ENCODE peak calls at places on chromosomes 3 and 15, in nine cellular contexts. A is lower leg skin; C is activated CD8-positive, alpha-beta memory T cell treated with anti-CD3 and anti-CD28 coated beads for 24 hours; I is body of pancreas; O is HS-5; R is activated naive CD4-positive, alpha-beta T cell treated with anti-CD3 and anti-CD28 coated beads for 36 hours; F is CD4-positive, CD25-positive, alpha-beta regulatory T cell; P is pulmonary artery endothelial cell; D is occipital lobe. K is an unnamed sample.

GRCh38 chr15:78880828-78881227 is 8.1 kb downstream of the MORF4L1 start:
- DNase-seq in A (no peak), C (no peak), I (no peak), O (no peak), R (no peak), F (no peak), P (no peak), D (no peak), K (no peak)

GRCh38 chr3:182793663-182794454 is 555 bp downstream of the ATP11B start:
- DNase-seq in A (peak; percentile 25), C (peak; percentile 81), I (peak; percentile 45), O (no peak), R (peak; percentile 56), F (peak; percentile 78), P (no peak), D (peak; percentile 21), K (no peak)

GRCh38 chr15:82081904-82082810 is 36.3 kb upstream of the MEX3B start:
- DNase-seq in A (no peak), C (no peak), I (no peak), O (peak; percentile 41), R (no peak), F (no peak), P (no peak), D (no peak), K (no peak)

GRCh38 chr3:51968175-51968681 is 974 bp upstream of the PCBP4 start:
- DNase-seq in A (no peak), C (no peak), I (no peak), O (no peak), R (no peak), F (no peak), P (no peak), D (no peak), K (no peak)

GRCh38 chr3:37540786-37541185 is 320.9 kb upstream of the CTDSPL start:
- DNase-seq in A (no peak), C (no peak), I (no peak), O (no peak), R (no peak), F (no peak), P (no peak), D (no peak), K (no peak)

GRCh38 chr3:19885468-19885867 is 48.5 kb downstream of the EFHB start:
- DNase-seq in A (no peak), C (no peak), I (no peak), O (no peak), R (no peak), F (peak; percentile 58), P (peak; percentile 4), D (no peak), K (no peak)

GRCh38 chr3:10173926-10174435 is 9.3 kb downstream of the IRAK2 start:
- DNase-seq in A (peak; percentile 74), C (no peak), I (peak; percentile 25), O (peak; percentile 80), R (no peak), F (no peak), P (peak; percentile 96), D (peak; percentile 44), K (peak; percentile 70)

GRCh38 chr15:68186671-68187397 is 18.3 kb downstream of the CALML4 start:
- DNase-seq in A (no peak), C (no peak), I (no peak), O (no peak), R (no peak), F (no peak), P (no peak), D (no peak), K (peak; percentile 21)

GRCh38 chr15:65189102-65189740 is 4.1 kb upstream of the CLPX start:
- DNase-seq in A (no peak), C (no peak), I (no peak), O (no peak), R (peak; percentile 50), F (peak; percentile 41), P (no peak), D (no peak), K (no peak)

GRCh38 chr3:72234394-72234793 is 449.4 kb upstream of the PROK2 start:
- DNase-seq in A (no peak), C (no peak), I (no peak), O (peak; percentile 43), R (no peak), F (no peak), P (no peak), D (no peak), K (no peak)

GRCh38 chr3:120791958-120792357 is 49.4 kb downstream of the GTF2E1 start:
- DNase-seq in A (no peak), C (no peak), I (no peak), O (peak; percentile 83), R (no peak), F (no peak), P (peak; percentile 51), D (no peak), K (no peak)

GRCh38 chr3:28595364-28595763 is 246.7 kb upstream of the AZI2 start:
- DNase-seq in A (no peak), C (no peak), I (no peak), O (no peak), R (no peak), F (no peak), P (no peak), D (no peak), K (no peak)

GRCh38 chr3:194631696-194632095 is 1.5 kb downstream of the TMEM44 start:
- DNase-seq in A (no peak), C (no peak), I (no peak), O (no peak), R (no peak), F (no peak), P (no peak), D (no peak), K (no peak)

GRCh38 chr3:52136513-52136912 is 17.7 kb downstream of the POC1A start:
- DNase-seq in A (peak; percentile 69), C (no peak), I (no peak), O (no peak), R (no peak), F (no peak), P (no peak), D (no peak), K (no peak)

GRCh38 chr3:8529738-8530525 is 28.3 kb downstream of the LMCD1 start:
- DNase-seq in A (no peak), C (no peak), I (no peak), O (no peak), R (no peak), F (no peak), P (no peak), D (no peak), K (no peak)

GRCh38 chr15:69634860-69635259 is 182.2 kb downstream of the RPLP1 start:
- DNase-seq in A (no peak), C (no peak), I (no peak), O (no peak), R (no peak), F (no peak), P (no peak), D (no peak), K (no peak)

GRCh38 chr3:129197341-129197740 is 13.6 kb upstream of the CNBP start:
- DNase-seq in A (peak; percentile 37), C (no peak), I (no peak), O (no peak), R (no peak), F (no peak), P (no peak), D (no peak), K (no peak)

GRCh38 chr15:61253186-61253585 is 24.1 kb upstream of the RORA start:
- DNase-seq in A (no peak), C (no peak), I (no peak), O (no peak), R (no peak), F (no peak), P (no peak), D (no peak), K (no peak)

GRCh38 chr3:174767853-174768382 is 91.2 kb upstream of the NAALADL2 start:
- DNase-seq in A (no peak), C (no peak), I (no peak), O (no peak), R (no peak), F (no peak), P (peak; percentile 2), D (no peak), K (peak; percentile 71)

GRCh38 chr15:80562033-80562432 is 133.1 kb upstream of the ABHD17C start:
- DNase-seq in A (peak; percentile 23), C (no peak), I (no peak), O (no peak), R (no peak), F (no peak), P (no peak), D (no peak), K (no peak)

GRCh38 chr15:101499863-101500713 is 10.6 kb upstream of the PCSK6 start:
- DNase-seq in A (peak; percentile 59), C (peak; percentile 52), I (peak; percentile 94), O (no peak), R (peak; percentile 25), F (peak; percentile 82), P (no peak), D (peak; percentile 47), K (no peak)

GRCh38 chr3:128969993-128970740 is 23.7 kb downstream of the CFAP92 start:
- DNase-seq in A (no peak), C (peak; percentile 81), I (peak; percentile 50), O (no peak), R (peak; percentile 78), F (peak; percentile 71), P (no peak), D (no peak), K (no peak)

GRCh38 chr15:93109370-93110105 is 20.5 kb upstream of the RGMA start:
- DNase-seq in A (no peak), C (no peak), I (no peak), O (no peak), R (no peak), F (no peak), P (no peak), D (no peak), K (no peak)

GRCh38 chr3:183560607-183561006 is 5.1 kb upstream of the KLHL6 start:
- DNase-seq in A (no peak), C (no peak), I (no peak), O (no peak), R (peak; percentile 64), F (peak; percentile 60), P (no peak), D (no peak), K (no peak)

GRCh38 chr15:45276851-45277250 is 24.8 kb downstream of the SLC28A2 start:
- DNase-seq in A (no peak), C (no peak), I (no peak), O (peak; percentile 15), R (no peak), F (peak; percentile 12), P (no peak), D (no peak), K (no peak)

GRCh38 chr3:115937054-115937453 is 313.7 kb downstream of the GAP43 start:
- DNase-seq in A (no peak), C (no peak), I (no peak), O (no peak), R (no peak), F (no peak), P (no peak), D (no peak), K (no peak)

GRCh38 chr3:118408431-118408830 is 626.2 kb downstream of the IGSF11 start:
- DNase-seq in A (no peak), C (no peak), I (no peak), O (no peak), R (no peak), F (no peak), P (no peak), D (no peak), K (no peak)

GRCh38 chr15:39666671-39667070 is 85.8 kb downstream of the THBS1 start:
- DNase-seq in A (no peak), C (no peak), I (no peak), O (no peak), R (no peak), F (no peak), P (peak; percentile 11), D (no peak), K (no peak)

GRCh38 chr3:47162695-47163022 is 1.3 kb downstream of the SETD2 start:
- DNase-seq in A (no peak), C (no peak), I (no peak), O (no peak), R (no peak), F (no peak), P (no peak), D (no peak), K (no peak)

GRCh38 chr15:75455424-75455981 is 4.0 kb upstream of the SIN3A start:
- DNase-seq in A (peak; percentile 88), C (peak; percentile 94), I (peak; percentile 89), O (no peak), R (peak; percentile 93), F (peak; percentile 91), P (no peak), D (peak; percentile 83), K (peak; percentile 13)

GRCh38 chr3:52194541-52195296 is 3.2 kb upstream of the ALAS1 start:
- DNase-seq in A (no peak), C (no peak), I (no peak), O (no peak), R (no peak), F (no peak), P (no peak), D (no peak), K (no peak)